ENCODE peak calls at places on chromosome 5, in seven cellular contexts. Q is heart right ventricle; H is effector memory CD8-positive, alpha-beta T cell; A is naive thymus-derived CD8-positive, alpha-beta T cell; Z is T-cell; T is CD8-positive, alpha-beta T cell; F is activated naive CD8-positive, alpha-beta T cell treated with anti-CD3 and anti-CD28 coated beads, Interleukin-2, amount 10 ng/mL, durations not matched to agents 7 days and 5 days. E is an unnamed sample.

GRCh38 chr5:96159076-96159475 is 197.4 kb upstream of the ELL2 start:
- ATAC-seq in Z (no peak), T (no peak), Q (no peak), F (no peak), H (no peak), A (no peak), E (no peak)

GRCh38 chr5:149749481-149750365 is 19.6 kb downstream of the PPARGC1B start:
- ATAC-seq in F (no peak), Z (no peak), H (no peak), T (no peak), A (no peak), Q (no peak), E (no peak)

GRCh38 chr5:50768650-50769049 is 102.2 kb downstream of the PARP8 start:
- ATAC-seq in T (no peak), H (no peak), Q (no peak), F (no peak), Z (no peak), A (no peak), E (no peak)

GRCh38 chr5:174275959-174276358 is 230.5 kb downstream of the NSG2 start:
- ATAC-seq in T (no peak), Q (no peak), A (no peak), H (no peak), F (no peak), Z (no peak), E (no peak)

GRCh38 chr5:152271420-152271819 is 133.7 kb downstream of the NMUR2 start:
- ATAC-seq in A (no peak), Z (no peak), H (no peak), Q (peak), T (no peak), F (no peak), E (peak)

GRCh38 chr5:66149950-66150349 is 5.8 kb downstream of the SREK1 start:
- ATAC-seq in Z (no peak), H (no peak), Q (no peak), T (no peak), A (no peak), F (no peak), E (no peak)

GRCh38 chr5:169670769-169671525 is 33.9 kb downstream of the DOCK2 start:
- ATAC-seq in F (no peak), Q (no peak), T (no peak), A (no peak), H (no peak), Z (no peak), E (peak)

GRCh38 chr5:16709691-16710420 is 93.1 kb upstream of the RETREG1 start:
- ATAC-seq in Q (no peak), Z (no peak), H (no peak), A (no peak), F (no peak), T (no peak), E (no peak)

GRCh38 chr5:71482132-71482531 is 26.7 kb downstream of the BDP1 start:
- ATAC-seq in F (no peak), T (no peak), H (no peak), A (no peak), Z (no peak), Q (no peak), E (no peak)

GRCh38 chr5:149628221-149628620 is 46.9 kb downstream of the ARHGEF37 start:
- ATAC-seq in T (no peak), A (no peak), Z (no peak), H (no peak), Q (no peak), F (no peak), E (no peak)

GRCh38 chr5:124866355-124867063 is 120.1 kb upstream of the ZNF608 start:
- ATAC-seq in T (no peak), F (peak), A (no peak), Q (no peak), Z (no peak), H (no peak), E (no peak)

GRCh38 chr5:14405267-14405666 is 176.3 kb upstream of the OTULINL start:
- ATAC-seq in F (no peak), Z (no peak), Q (no peak), A (no peak), H (no peak), T (no peak), E (no peak)